ENCODE peak calls at places on chromosomes 16 and 17, in four cellular contexts. One of them, this sample, is unnamed.

GRCh38 chr16:57480127-57480753 is 6.1 kb downstream of the DOK4 start:
- DNase-seq in EL: peak; percentile 79
- DNase-seq in memory B cell: no peak
- DNase-seq in effector memory CD4-positive, alpha-beta T cell: no peak
- DNase-seq in this sample: no peak

GRCh38 chr16:62249069-62249468 is 212.8 kb upstream of the CDH8 start:
- DNase-seq in EL: no peak
- DNase-seq in memory B cell: no peak
- DNase-seq in effector memory CD4-positive, alpha-beta T cell: no peak
- DNase-seq in this sample: no peak

GRCh38 chr17:75250009-75250471 is 11.4 kb downstream of the GGA3 start:
- DNase-seq in effector memory CD4-positive, alpha-beta T cell: peak; percentile 28
- DNase-seq in EL: no peak
- DNase-seq in memory B cell: no peak
- DNase-seq in this sample: no peak

GRCh38 chr16:65572156-65572555 is 450.3 kb upstream of the CDH11 start:
- DNase-seq in memory B cell: no peak
- DNase-seq in effector memory CD4-positive, alpha-beta T cell: no peak
- DNase-seq in EL: peak; percentile 86
- DNase-seq in this sample: no peak

GRCh38 chr17:46823657-46824056 is 5.2 kb upstream of the WNT3 start:
- DNase-seq in effector memory CD4-positive, alpha-beta T cell: no peak
- DNase-seq in EL: no peak
- DNase-seq in memory B cell: no peak
- DNase-seq in this sample: no peak

GRCh38 chr16:25079637-25080375 is 31.7 kb upstream of the LCMT1 start:
- DNase-seq in effector memory CD4-positive, alpha-beta T cell: no peak
- DNase-seq in memory B cell: no peak
- DNase-seq in EL: no peak
- DNase-seq in this sample: no peak

GRCh38 chr16:71383054-71383773 is 24.7 kb downstream of the CALB2 start:
- DNase-seq in memory B cell: no peak
- DNase-seq in effector memory CD4-positive, alpha-beta T cell: no peak
- DNase-seq in EL: no peak
- DNase-seq in this sample: no peak

GRCh38 chr17:5249615-5250014 is 15.0 kb upstream of the SCIMP start:
- DNase-seq in memory B cell: peak; percentile 59
- DNase-seq in EL: peak; percentile 77
- DNase-seq in effector memory CD4-positive, alpha-beta T cell: peak; percentile 26
- DNase-seq in this sample: peak; percentile 15

GRCh38 chr17:40548982-40549680 is 16.1 kb downstream of the CCR7 start:
- DNase-seq in memory B cell: no peak
- DNase-seq in effector memory CD4-positive, alpha-beta T cell: no peak
- DNase-seq in EL: peak; percentile 91
- DNase-seq in this sample: peak; percentile 56

GRCh38 chr16:31002252-31002700 is 8.2 kb downstream of the STX1B start:
- DNase-seq in effector memory CD4-positive, alpha-beta T cell: no peak
- DNase-seq in EL: no peak
- DNase-seq in memory B cell: no peak
- DNase-seq in this sample: no peak

GRCh38 chr17:33929181-33929724 is 325.8 kb upstream of the CCL2 start:
- DNase-seq in EL: no peak
- DNase-seq in effector memory CD4-positive, alpha-beta T cell: no peak
- DNase-seq in memory B cell: no peak
- DNase-seq in this sample: no peak

GRCh38 chr16:27364493-27365141 is 37.4 kb upstream of the IL21R start:
- DNase-seq in memory B cell: no peak
- DNase-seq in EL: no peak
- DNase-seq in effector memory CD4-positive, alpha-beta T cell: no peak
- DNase-seq in this sample: no peak

GRCh38 chr17:6477831-6478383 is 33.7 kb downstream of the PIMREG start:
- DNase-seq in effector memory CD4-positive, alpha-beta T cell: no peak
- DNase-seq in memory B cell: no peak
- DNase-seq in EL: no peak
- DNase-seq in this sample: no peak

GRCh38 chr17:42675348-42675983 is 1.3 kb downstream of the PLEKHH3 start:
- DNase-seq in EL: peak; percentile 9
- DNase-seq in memory B cell: no peak
- DNase-seq in effector memory CD4-positive, alpha-beta T cell: no peak
- DNase-seq in this sample: no peak

GRCh38 chr17:77366558-77367245 is 225.9 kb downstream of the SEC14L1 start:
- DNase-seq in effector memory CD4-positive, alpha-beta T cell: no peak
- DNase-seq in memory B cell: no peak
- DNase-seq in EL: peak; percentile 50
- DNase-seq in this sample: no peak

GRCh38 chr16:12681653-12682052 is 122.0 kb downstream of the CPPED1 start:
- DNase-seq in effector memory CD4-positive, alpha-beta T cell: no peak
- DNase-seq in memory B cell: no peak
- DNase-seq in EL: no peak
- DNase-seq in this sample: no peak

GRCh38 chr16:8866118-8866883 is 2.5 kb downstream of the CARHSP1 start:
- DNase-seq in memory B cell: no peak
- DNase-seq in effector memory CD4-positive, alpha-beta T cell: no peak
- DNase-seq in EL: no peak
- DNase-seq in this sample: no peak

GRCh38 chr16:17369441-17369951 is 101.3 kb downstream of the XYLT1 start:
- DNase-seq in effector memory CD4-positive, alpha-beta T cell: peak; percentile 59
- DNase-seq in EL: no peak
- DNase-seq in memory B cell: peak; percentile 44
- DNase-seq in this sample: no peak

GRCh38 chr16:924063-924462 is 46.7 kb downstream of the LMF1 start:
- DNase-seq in EL: no peak
- DNase-seq in effector memory CD4-positive, alpha-beta T cell: no peak
- DNase-seq in memory B cell: no peak
- DNase-seq in this sample: no peak

GRCh38 chr16:84761448-84762368 is 58.1 kb upstream of the CRISPLD2 start:
- DNase-seq in effector memory CD4-positive, alpha-beta T cell: no peak
- DNase-seq in memory B cell: no peak
- DNase-seq in EL: peak; percentile 40
- DNase-seq in this sample: no peak

GRCh38 chr16:88761830-88762229 is 23.2 kb downstream of the PIEZO1 start:
- DNase-seq in memory B cell: no peak
- DNase-seq in effector memory CD4-positive, alpha-beta T cell: no peak
- DNase-seq in EL: no peak
- DNase-seq in this sample: no peak

GRCh38 chr17:8002646-8003593 is 505 bp downstream of the GUCY2D start:
- DNase-seq in memory B cell: no peak
- DNase-seq in EL: no peak
- DNase-seq in effector memory CD4-positive, alpha-beta T cell: no peak
- DNase-seq in this sample: no peak

GRCh38 chr17:39927928-39928867 is 666 bp downstream of the LRRC3C start:
- DNase-seq in effector memory CD4-positive, alpha-beta T cell: no peak
- DNase-seq in EL: peak; percentile 35
- DNase-seq in memory B cell: no peak
- DNase-seq in this sample: no peak

GRCh38 chr17:70808596-70808995 is 639.3 kb downstream of the KCNJ2 start:
- DNase-seq in EL: no peak
- DNase-seq in memory B cell: no peak
- DNase-seq in effector memory CD4-positive, alpha-beta T cell: no peak
- DNase-seq in this sample: no peak

GRCh38 chr16:11036040-11036439 is 91.7 kb downstream of the CLEC16A start:
- DNase-seq in effector memory CD4-positive, alpha-beta T cell: no peak
- DNase-seq in EL: no peak
- DNase-seq in memory B cell: no peak
- DNase-seq in this sample: no peak

GRCh38 chr16:84754353-84754856 is 54.6 kb downstream of the USP10 start:
- DNase-seq in effector memory CD4-positive, alpha-beta T cell: peak; percentile 27
- DNase-seq in EL: peak; percentile 85
- DNase-seq in memory B cell: peak; percentile 72
- DNase-seq in this sample: peak; percentile 49

GRCh38 chr16:966505-966904 is 4.3 kb downstream of the LMF1 start:
- DNase-seq in effector memory CD4-positive, alpha-beta T cell: no peak
- DNase-seq in memory B cell: no peak
- DNase-seq in EL: no peak
- DNase-seq in this sample: no peak

This sample was measured in NCI-H1436 treated with DMSO at 0.1 percent for 48 hours.